ENCODE peak calls at places on chromosome 13, in seven cellular contexts. R is left ventricle myocardium inferior, C is esophagus muscularis mucosa, K is colonic mucosa, Y is kidney epithelial cell, L is cardiac muscle cell, U is WERI-Rb-1. S is an unnamed sample. For H3K36me3, the result is how much of the 10 kb centered on the place peaks cover.

GRCh38 chr13:104318121-104318520 is 1251.9 kb upstream of the SLC10A2 start:
- DNase-seq in Y (no peak), K (no peak), U (peak), C (no peak), L (peak), R (no peak), S (no peak)

GRCh38 chr13:29921542-29921941 is 71.1 kb upstream of the UBL3 start:
- DNase-seq in U (no peak), R (no peak), C (no peak), Y (no peak), K (no peak), L (no peak), S (no peak)

GRCh38 chr13:35700661-35701060 is 224.2 kb upstream of the MAB21L1 start:
- DNase-seq in L (no peak), U (no peak), R (no peak), K (no peak), C (no peak), Y (no peak), S (no peak)

GRCh38 chr13:37769545-37769944 is 100.0 kb downstream of the TRPC4 start:
- DNase-seq in U (no peak), Y (no peak), K (no peak), R (no peak), L (no peak), C (no peak), S (no peak)

GRCh38 chr13:40206241-40207109 is 460.0 kb downstream of the FOXO1 start:
- DNase-seq in L (peak), K (no peak), C (no peak), U (no peak), R (no peak), Y (peak), S (no peak)

GRCh38 chr13:27968316-27969072 is 621 bp downstream of the CDX2 start:
- DNase-seq in C (no peak), L (no peak), U (no peak), R (no peak), Y (no peak), K (peak), S (no peak)

GRCh38 chr13:64723735-64724134 is 2506.4 kb downstream of the PCDH9 start:
- DNase-seq in Y (peak), K (no peak), R (no peak), C (no peak), L (peak), U (no peak), S (no peak)

GRCh38 chr13:22846551-22846950 is 334.2 kb upstream of the SGCG start:
- DNase-seq in Y (no peak), R (no peak), K (no peak), L (no peak), U (no peak), C (no peak), S (no peak)

GRCh38 chr13:92994056-92994455 is 232.6 kb upstream of the GPC6 start:
- DNase-seq in R (no peak), C (no peak), K (no peak), U (no peak), Y (no peak), L (peak), S (no peak)

GRCh38 chr13:35630551-35631275 is 154.2 kb upstream of the MAB21L1 start:
- DNase-seq in C (no peak), L (peak), R (no peak), Y (peak), U (peak), K (no peak), S (no peak)

GRCh38 chr13:70623260-70623659 is 515.0 kb upstream of the KLHL1 start:
- DNase-seq in K (no peak), Y (no peak), L (peak), C (no peak), U (no peak), R (no peak), S (no peak)

GRCh38 chr13:47327856-47328255 is 431.0 kb upstream of the HTR2A start:
- DNase-seq in R (no peak), C (no peak), Y (no peak), L (peak), K (no peak), U (no peak), S (no peak)

GRCh38 chr13:61128850-61129645 is 286.6 kb downstream of the PCDH20 start:
- DNase-seq in K (no peak), R (no peak), Y (no peak), U (no peak), C (no peak), L (no peak), S (no peak)

GRCh38 chr13:80141114-80141849 is 199.6 kb downstream of the SPRY2 start:
- DNase-seq in R (peak), C (no peak), K (no peak), U (no peak), L (peak), Y (no peak), S (no peak)

GRCh38 chr13:40940841-40941240 is 78.3 kb downstream of the ELF1 start:
- DNase-seq in R (no peak), Y (no peak), C (no peak), L (peak), K (no peak), U (no peak), S (no peak)

GRCh38 chr13:25468330-25469178 is 96.8 kb downstream of the ATP8A2 start:
- DNase-seq in Y (no peak), C (no peak), R (no peak), U (peak), K (no peak), L (peak), S (no peak)

GRCh38 chr13:106373304-106373988 is 162.0 kb downstream of the EFNB2 start:
- DNase-seq in Y (no peak), R (no peak), C (no peak), U (peak), L (peak), K (no peak), S (no peak)

GRCh38 chr13:59111711-59112110 is 1052.0 kb downstream of the DIAPH3 start:
- DNase-seq in U (no peak), L (peak), C (no peak), R (no peak), Y (peak), K (no peak), S (no peak)

GRCh38 chr13:91406619-91407018 is 8.2 kb downstream of the GPC5 start:
- DNase-seq in K (no peak), L (peak), U (peak), R (no peak), C (no peak), Y (no peak), S (no peak)

GRCh38 chr13:68982961-68983619 is 1124.5 kb upstream of the ATXN8OS start:
- DNase-seq in U (no peak), Y (no peak), C (no peak), R (no peak), K (no peak), L (no peak), S (peak)

GRCh38 chr13:100428966-100429365 is 159.6 kb downstream of the GGACT start:
- DNase-seq in K (no peak), Y (no peak), U (no peak), L (peak), R (no peak), C (no peak), S (no peak)

GRCh38 chr13:99981115-99982020 is at the start of gene ZIC2:
- DNase-seq in Y (no peak), K (no peak), L (peak), U (peak), R (no peak), C (no peak), S (peak)

GRCh38 chr13:81821259-81821658 is 1480.3 kb upstream of the SPRY2 start:
- DNase-seq in Y (no peak), K (no peak), R (no peak), U (no peak), C (no peak), L (no peak), S (no peak)
- H3K36me3 ChIP-seq in Y (under half), K (under half), R (under half), U (under half), C (under half), L (under half), S (under half)

DNA sequence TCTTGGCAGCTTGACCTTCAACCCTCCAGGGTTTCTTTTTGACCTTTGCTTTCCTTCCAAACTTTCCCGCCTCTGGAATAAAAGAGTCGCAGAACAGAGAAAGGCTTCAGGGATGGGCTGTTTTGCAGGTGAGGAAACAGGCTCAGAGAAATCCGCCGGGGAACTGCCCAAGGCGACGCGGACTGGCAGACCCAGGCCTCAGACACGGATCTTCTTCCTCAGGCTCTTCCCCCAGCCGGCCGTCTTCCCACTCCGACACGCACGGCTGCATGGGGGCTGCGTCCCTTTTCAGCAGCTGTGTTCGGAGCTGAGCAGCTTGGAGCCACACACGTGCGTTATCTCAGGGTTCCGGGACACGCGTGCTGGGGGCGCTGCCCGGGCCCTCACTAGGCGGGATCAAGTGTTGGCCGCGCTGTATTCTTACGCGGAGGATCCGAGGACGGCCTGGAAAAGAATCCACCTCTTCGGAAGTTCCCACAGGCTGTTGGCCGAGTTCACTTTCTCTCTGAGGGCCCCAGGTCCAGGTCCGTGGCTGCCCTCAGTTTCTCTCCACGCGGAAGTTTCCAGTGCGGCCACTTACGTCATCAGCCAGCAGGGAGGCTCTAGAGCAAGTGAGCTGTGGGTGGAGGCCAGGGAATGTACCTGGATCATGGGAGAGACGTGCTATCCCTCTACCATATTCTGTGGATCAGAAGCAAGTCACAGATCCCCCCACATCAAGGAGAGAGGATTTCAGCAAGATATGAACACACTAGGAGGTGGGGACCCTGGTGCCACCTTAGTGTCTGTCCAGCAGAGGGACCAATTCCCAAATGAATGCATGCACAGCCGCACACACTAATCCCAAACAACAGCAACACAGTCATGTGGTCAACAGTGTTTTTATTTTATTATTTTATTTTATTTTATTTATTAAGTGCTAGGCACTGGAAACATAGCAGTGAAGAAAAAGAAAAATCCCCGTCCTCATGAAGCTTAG is 100.4 kb downstream of the ING1 start:
- DNase-seq in Y (no peak), U (peak), C (no peak), L (no peak), K (no peak), R (no peak), S (no peak)
- TF ChIP-seq CTCF in Y (no peak), U (peak), C (no peak), L (no peak), K (no peak), R (no peak), S (no peak)

GRCh38 chr13:51761638-51762350 is 42.2 kb downstream of the DHRS12 start:
- DNase-seq in R (peak), U (no peak), C (no peak), K (no peak), Y (no peak), L (no peak), S (no peak)
- H3K36me3 ChIP-seq in R (under half), U (under half), C (under half), K (under half), Y (under half), L (under half), S (half or more)

DNA sequence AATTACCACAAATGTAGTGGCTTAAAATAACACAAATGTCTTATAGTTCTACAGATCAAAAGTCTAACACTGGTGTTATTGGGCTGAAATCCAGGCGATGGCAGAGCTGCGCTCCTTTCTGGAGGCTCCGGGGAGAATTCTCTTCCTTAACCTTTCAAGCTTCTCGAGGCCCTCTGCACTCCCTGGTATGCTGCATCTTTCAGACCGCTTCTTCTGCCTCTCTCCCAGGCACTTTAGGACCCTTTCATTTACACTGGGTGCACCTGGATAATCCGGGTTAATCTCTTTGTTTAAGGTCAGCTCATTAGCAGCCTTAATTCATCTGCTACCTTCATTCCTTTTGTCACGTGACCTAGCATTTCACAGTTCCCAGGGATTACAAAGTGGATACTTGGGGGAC is 211.3 kb upstream of the RFC3 start:
- DNase-seq in C (no peak), Y (no peak), K (no peak), U (peak), R (no peak), L (peak), S (no peak)
- TF ChIP-seq CTCF in C (no peak), Y (no peak), K (no peak), U (peak), R (no peak), L (peak), S (no peak)

GRCh38 chr13:102648046-102648445 is 46.8 kb downstream of the METTL21C start:
- DNase-seq in U (no peak), Y (no peak), K (no peak), R (no peak), C (no peak), L (no peak), S (no peak)
- H3K36me3 ChIP-seq in U (half or more), Y (under half), K (under half), R (half or more), C (under half), L (half or more), S (half or more)

DNA sequence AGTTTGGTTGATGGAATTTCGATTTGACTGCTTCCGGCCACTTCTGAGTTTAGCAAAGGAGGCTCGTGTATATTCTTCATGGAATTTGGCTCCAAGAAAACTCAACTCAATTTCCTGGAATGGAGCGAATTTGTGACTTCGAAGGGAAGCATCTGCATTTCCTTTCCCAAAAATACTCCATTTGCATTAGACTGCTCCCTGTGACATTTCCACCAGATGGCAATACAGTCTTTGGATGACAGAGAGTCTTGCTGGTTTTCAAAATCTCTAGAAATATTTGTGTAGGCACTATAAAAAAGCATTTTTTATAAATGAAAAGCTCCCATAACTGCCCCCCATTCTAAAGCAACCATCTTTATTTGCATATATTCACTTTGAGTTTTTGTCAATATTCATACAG is 4.1 kb downstream of the C1QTNF9 start:
- DNase-seq in Y (no peak), R (no peak), L (peak), K (no peak), C (peak), U (no peak), S (no peak)
- TF ChIP-seq CTCF in Y (peak), R (peak), L (peak), K (peak), C (peak), U (peak), S (no peak)

DNA sequence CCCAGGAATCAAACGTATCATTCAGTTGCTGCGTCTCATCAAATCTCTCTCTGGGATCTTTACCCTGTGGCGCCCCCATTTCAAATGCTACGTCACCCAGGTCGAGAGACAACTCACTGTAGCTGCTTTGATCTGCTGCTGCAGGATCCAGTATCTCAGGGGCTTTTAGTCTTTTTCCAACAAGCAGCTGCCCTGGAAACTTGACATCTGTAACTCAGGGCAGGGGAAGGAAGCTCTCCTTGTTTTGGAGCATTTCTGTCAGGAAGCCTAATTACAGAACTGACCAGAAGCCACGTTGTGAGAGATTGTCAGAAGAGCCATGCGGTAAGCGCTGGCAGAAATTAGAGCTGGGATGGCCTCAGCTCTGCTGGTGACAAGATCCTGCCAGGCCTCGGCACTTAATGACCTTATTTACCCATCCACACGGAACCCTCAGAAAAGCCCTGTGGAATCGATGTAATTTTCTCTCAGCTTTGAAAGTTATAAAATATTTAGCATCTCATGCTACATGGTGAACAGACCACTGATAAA is 140.5 kb downstream of the STK24 start:
- DNase-seq in U (no peak), Y (no peak), C (no peak), L (no peak), R (no peak), K (no peak), S (no peak)
- H3K36me3 ChIP-seq in U (half or more), Y (under half), C (under half), L (under half), R (under half), K (under half), S (under half)